ENCODE peak calls at places on chromosome 1, in four cellular contexts. A is right lobe of liver, U is heart right ventricle, D is BE2C. K is an unnamed sample.

GRCh38 chr1:204409111-204409510 is 2.5 kb downstream of the PPP1R15B start:
- DNase-seq in D (no peak), U (no peak), A (no peak), K (no peak)

GRCh38 chr1:223208164-223209075 is 65.4 kb upstream of the TLR5 start:
- DNase-seq in D (no peak), U (no peak), A (no peak), K (no peak)

GRCh38 chr1:172662464-172663109 is 3.7 kb downstream of the FASLG start:
- DNase-seq in D (no peak), U (peak; percentile 39), A (no peak), K (peak; percentile 21)

GRCh38 chr1:41294213-41294612 is 52.1 kb upstream of the SCMH1 start:
- DNase-seq in A (no peak), U (no peak), D (no peak), K (no peak)

GRCh38 chr1:91804546-91805023 is 81.4 kb downstream of the TGFBR3 start:
- DNase-seq in A (no peak), D (no peak), U (no peak), K (no peak)

GRCh38 chr1:8495928-8496401 is 178.1 kb downstream of the SLC45A1 start:
- DNase-seq in A (no peak), D (no peak), U (no peak), K (no peak)

GRCh38 chr1:218633238-218633948 is 288.3 kb downstream of the TGFB2 start:
- DNase-seq in D (no peak), A (no peak), U (peak; percentile 11), K (no peak)

GRCh38 chr1:26858891-26859630 is 3.9 kb upstream of the SFN start:
- DNase-seq in D (no peak), U (no peak), A (no peak), K (no peak)

GRCh38 chr1:45620588-45621500 is 3.0 kb downstream of the CCDC17 start:
- DNase-seq in U (no peak), A (no peak), D (no peak), K (no peak)

GRCh38 chr1:203627819-203628184 is 1.2 kb downstream of the ATP2B4 start:
- DNase-seq in U (peak; percentile 25), A (no peak), D (no peak), K (peak; percentile 57)

GRCh38 chr1:210438928-210439841 is 110.5 kb downstream of the HHAT start:
- DNase-seq in D (no peak), A (no peak), U (no peak), K (no peak)

GRCh38 chr1:41790351-41790750 is 128.4 kb downstream of the HIVEP3 start:
- DNase-seq in D (no peak), A (no peak), U (no peak), K (no peak)

GRCh38 chr1:110190282-110190929 is 19.7 kb upstream of the KCNC4 start:
- DNase-seq in A (peak; percentile 76), U (peak; percentile 49), D (peak; percentile 52), K (peak; percentile 48)

GRCh38 chr1:196115641-196116040 is 492.6 kb downstream of the KCNT2 start:
- DNase-seq in D (no peak), U (peak; percentile 65), A (no peak), K (peak; percentile 20)

GRCh38 chr1:247054992-247055415 is 23.6 kb downstream of the ZNF670 start:
- DNase-seq in D (no peak), U (no peak), A (no peak), K (peak; percentile 66)

GRCh38 chr1:196372896-196373536 is 235.2 kb downstream of the KCNT2 start:
- DNase-seq in A (no peak), U (no peak), D (no peak), K (no peak)

GRCh38 chr1:230570724-230571390 is 71.4 kb upstream of the COG2 start:
- DNase-seq in D (no peak), A (no peak), U (no peak), K (no peak)

GRCh38 chr1:26530898-26531598 is 1.5 kb downstream of the RPS6KA1 start:
- DNase-seq in U (no peak), A (no peak), D (no peak), K (peak; percentile 19)

GRCh38 chr1:204846546-204846945 is 24.1 kb upstream of the NFASC start:
- DNase-seq in D (peak; percentile 53), A (no peak), U (no peak), K (no peak)

GRCh38 chr1:55214903-55215193 is 316 bp downstream of the USP24 start:
- DNase-seq in D (peak; percentile 39), U (peak; percentile 42), A (no peak), K (peak; percentile 52)

GRCh38 chr1:109789771-109790170 is 26.0 kb upstream of the EPS8L3 start:
- DNase-seq in A (no peak), D (no peak), U (no peak), K (no peak)

DNA sequence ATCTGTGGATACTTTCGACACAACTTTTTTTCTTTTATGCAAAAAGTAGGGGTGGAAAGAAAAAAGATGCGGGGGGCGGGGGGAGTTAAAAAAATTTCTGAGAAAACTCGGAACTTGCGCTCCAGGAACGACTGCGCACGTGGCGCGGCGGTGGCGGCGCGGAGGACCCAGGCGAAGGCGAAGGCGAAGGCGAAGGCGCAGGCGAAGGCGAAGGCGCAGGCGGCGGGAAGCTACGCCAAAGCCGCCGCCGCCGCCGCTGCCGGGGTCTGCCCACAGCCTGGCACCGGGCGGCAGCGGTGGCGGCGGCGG is 208 bp upstream of the BARHL2 start:
- DNase-seq in D (no peak), U (no peak), A (no peak), K (no peak)
- H3K4me3 ChIP-seq in D (no peak overlapping the region), U (no peak overlapping the region), A (no peak overlapping the region), K (peak overlapping the region; percentile 30)

DNA sequence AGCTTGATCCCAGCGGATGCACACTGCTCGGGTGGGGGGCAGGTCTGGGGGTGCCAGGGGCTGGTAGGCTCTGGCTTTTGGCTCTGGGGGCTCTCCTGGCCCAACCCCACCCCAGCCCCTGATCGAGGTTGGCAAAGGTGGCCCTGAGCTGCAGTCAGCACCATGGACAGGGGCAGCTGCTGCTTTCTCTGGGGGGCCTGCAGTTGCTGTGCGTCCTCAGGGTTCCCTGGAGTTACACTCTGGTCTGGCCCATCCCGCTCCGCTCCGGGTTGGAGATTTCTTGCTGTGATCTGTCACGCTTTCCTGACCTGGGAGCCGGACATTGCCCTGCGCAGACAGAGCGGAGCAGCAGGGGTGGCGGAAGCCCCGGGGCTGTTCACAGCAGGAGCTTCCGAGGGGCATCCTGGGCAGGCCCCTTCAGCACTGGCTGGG is 8.0 kb upstream of the PLCH2 start:
- DNase-seq in U (peak; percentile 38), A (no peak), D (no peak), K (peak; percentile 47)
- H3K27me3 ChIP-seq in U (peaks cover 26% of the 10 kb centered on the region), A (peaks cover 8% of the 10 kb centered on the region), D (no peaks in the 10 kb centered on the region), K (no peaks in the 10 kb centered on the region)

DNA sequence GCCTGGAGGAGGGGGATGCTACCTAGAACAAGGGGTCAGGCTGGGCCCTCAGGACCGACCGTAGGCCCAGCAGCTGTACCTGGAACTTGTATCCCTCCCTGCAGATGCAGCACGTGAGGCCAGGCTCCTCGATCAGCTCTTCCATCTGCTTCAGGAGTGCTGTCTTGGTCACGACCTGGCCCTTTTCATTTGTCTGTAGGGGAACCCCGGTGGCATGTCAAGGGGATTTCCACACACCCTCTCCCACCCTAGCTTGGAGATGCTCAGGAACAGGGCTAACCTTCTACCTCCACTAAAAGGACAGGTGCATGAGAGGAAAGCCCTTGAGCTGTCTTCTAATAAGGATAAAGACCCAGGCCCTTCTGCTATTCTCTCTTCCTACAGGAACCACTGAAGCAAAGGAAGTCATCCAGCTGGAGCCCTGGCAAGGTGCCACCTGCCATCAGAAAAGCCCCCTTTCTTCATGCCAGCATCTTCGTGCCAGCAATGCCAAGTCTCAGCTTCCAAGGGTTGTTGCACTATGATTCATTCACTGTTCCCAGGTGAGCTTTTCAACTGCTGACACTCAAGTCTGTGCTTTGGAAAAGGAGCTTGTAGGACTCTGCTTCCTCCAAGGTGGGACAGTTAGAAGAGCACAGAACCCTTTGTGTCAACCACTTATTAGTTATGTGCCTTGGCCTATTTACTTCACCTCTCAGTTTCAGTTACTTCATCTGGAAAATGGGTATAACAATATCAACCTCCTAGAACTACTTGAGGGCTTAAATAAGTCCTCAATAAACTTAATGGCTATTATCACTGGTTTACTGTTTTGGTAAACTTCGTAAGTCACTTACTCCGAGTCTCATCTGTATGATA is 122.1 kb downstream of the UBR4 start:
- DNase-seq in A (no peak), U (no peak), D (no peak), K (no peak)
- H3K4me3 ChIP-seq in A (no peak overlapping the region), U (no peak overlapping the region), D (no peak overlapping the region), K (no peak overlapping the region)

GRCh38 chr1:22208265-22208972 is 65.5 kb upstream of the WNT4 start:
- DNase-seq in U (no peak), A (no peak), D (peak; percentile 33), K (no peak)
- H3K27me3 ChIP-seq in U (peaks cover 4% of the 10 kb centered on the region), A (peaks cover 31% of the 10 kb centered on the region), D (no peaks in the 10 kb centered on the region), K (no peaks in the 10 kb centered on the region)

GRCh38 chr1:6962390-6962955 is 177.2 kb downstream of the CAMTA1 start:
- DNase-seq in U (peak; percentile 52), D (peak; percentile 25), A (no peak), K (peak; percentile 94)
- H3K4me3 ChIP-seq in U (peak overlapping the region; percentile 21), D (no peak overlapping the region), A (no peak overlapping the region), K (peak overlapping the region; percentile 34)

GRCh38 chr1:6180215-6180577 is at the start of gene CHD5:
- DNase-seq in A (no peak), U (no peak), D (no peak), K (peak; percentile 61)
- H3K27me3 ChIP-seq in A (peaks cover 14% of the 10 kb centered on the region), U (peaks cover 20% of the 10 kb centered on the region), D (peaks cover 29% of the 10 kb centered on the region), K (no peaks in the 10 kb centered on the region)

GRCh38 chr1:21937372-21938121 is 437 bp upstream of the HSPG2 start:
- DNase-seq in U (peak; percentile 92), A (peak; percentile 87), D (peak; percentile 72), K (peak; percentile 86)
- H3K4me3 ChIP-seq in U (peak overlapping the region; percentile 41), A (peak overlapping the region; percentile 49), D (peak overlapping the region; percentile 19), K (peak overlapping the region; percentile 37)